ENCODE peak calls at places on chromosomes 7 and 10, in six cellular contexts. T is prostate gland, W is heart left ventricle, O is endothelial cell of umbilical vein, L is sigmoid colon, P is HepG2. G is an unnamed sample. For H3K4me1, the result is how much of the 10 kb centered on the place peaks cover.

GRCh38 chr7:132207211-132207610 is 369.1 kb downstream of the PLXNA4 start:
- DNase-seq in L (peak), W (peak), T (no peak), P (no peak), O (no peak), G (no peak)

GRCh38 chr10:120414946-120415345 is 42.1 kb upstream of the PLPP4 start:
- DNase-seq in T (no peak), W (no peak), O (no peak), P (no peak), L (no peak), G (no peak)

GRCh38 chr7:99685129-99685758 is 5.4 kb upstream of the CYP3A5 start:
- DNase-seq in P (no peak), L (no peak), W (no peak), O (no peak), T (no peak), G (no peak)

GRCh38 chr7:139526578-139527544 is 3.4 kb downstream of the CLEC2L start:
- DNase-seq in T (no peak), P (no peak), L (no peak), O (no peak), W (no peak), G (no peak)

GRCh38 chr10:15140640-15141039 is 27.9 kb downstream of the NMT2 start:
- DNase-seq in O (no peak), W (no peak), L (no peak), P (no peak), T (no peak), G (no peak)

GRCh38 chr7:117041007-117041406 is 87.7 kb downstream of the ST7 start:
- DNase-seq in L (no peak), P (no peak), W (no peak), T (no peak), O (no peak), G (no peak)

GRCh38 chr7:16881809-16882208 is at the start of gene AGR3:
- DNase-seq in W (no peak), T (no peak), O (no peak), L (no peak), P (no peak), G (no peak)

GRCh38 chr10:121459279-121459764 is 138.9 kb downstream of the FGFR2 start:
- DNase-seq in T (no peak), W (no peak), O (no peak), P (no peak), L (no peak), G (no peak)

GRCh38 chr10:115606081-115606480 is 512.9 kb downstream of the ATRNL1 start:
- DNase-seq in P (no peak), T (no peak), W (no peak), O (no peak), L (no peak), G (no peak)

GRCh38 chr7:111718886-111719285 is 156.6 kb upstream of the IMMP2L start:
- DNase-seq in W (no peak), L (no peak), O (no peak), P (no peak), T (no peak), G (no peak)

GRCh38 chr7:26562841-26563240 is 271.2 kb downstream of the SNX10 start:
- DNase-seq in W (no peak), T (no peak), O (no peak), L (no peak), P (no peak), G (peak)
- TF ChIP-seq CTCF in W (no peak), T (no peak), O (no peak), L (no peak), P (no peak), G (peak)

GRCh38 chr10:47413531-47414226 is 29.6 kb upstream of the ZNF488 start:
- DNase-seq in W (no peak), T (no peak), P (no peak), L (no peak), O (peak), G (no peak)
- H3K4me1 ChIP-seq in W (under half), T (under half), P (under half), L (under half), O (under half), G (under half)

DNA sequence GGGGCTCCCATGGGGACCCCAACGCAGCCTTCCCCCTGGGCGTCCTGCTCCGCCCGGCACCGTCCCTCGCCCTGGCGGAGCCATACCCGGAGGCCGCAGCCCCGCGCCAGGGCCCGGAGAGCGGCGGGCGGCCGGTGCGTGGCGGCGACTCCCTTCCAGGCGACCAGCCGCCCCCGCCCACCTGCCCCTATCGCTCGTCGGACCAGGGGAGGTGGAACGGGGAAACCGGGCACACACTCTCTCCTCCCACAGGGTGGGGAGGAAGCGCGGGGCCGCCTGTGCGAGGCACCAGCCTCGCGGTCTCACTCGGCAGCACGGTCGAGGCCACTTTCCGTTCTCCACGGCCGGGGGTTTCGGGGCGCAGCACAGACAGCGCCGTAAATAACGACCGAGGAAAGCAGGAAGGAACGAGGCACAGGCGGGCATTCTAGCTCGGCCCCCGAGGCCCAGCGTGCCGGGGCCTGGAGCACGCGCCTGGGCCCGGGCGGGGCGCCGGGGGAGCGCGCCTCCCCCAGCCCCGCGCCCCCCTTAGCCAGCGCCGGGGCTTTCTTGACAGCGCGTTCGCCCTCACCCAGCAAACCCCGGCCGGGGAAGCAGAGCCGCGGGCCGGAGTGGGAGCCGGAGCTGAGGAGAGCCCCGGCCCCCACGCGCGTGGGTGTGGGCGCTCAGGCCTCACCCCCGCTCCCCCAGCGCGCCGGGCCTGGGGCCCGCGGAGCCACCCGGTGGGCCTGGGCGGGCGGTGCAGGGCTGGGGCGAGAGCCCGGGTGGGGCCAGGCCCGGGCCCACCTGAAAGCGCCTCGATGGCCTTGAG is 936 bp downstream of the IGF2BP3 start:
- DNase-seq in T (no peak), O (peak), W (no peak), P (no peak), L (no peak), G (no peak)
- TF ChIP-seq POLR2A in T (no peak), O (peak), W (no peak), P (no peak), L (no peak), G (no peak)

GRCh38 chr10:71009031-71009605 is 120.8 kb upstream of the PCBD1 start:
- DNase-seq in L (no peak), P (no peak), T (no peak), O (no peak), W (no peak), G (no peak)

GRCh38 chr10:71008150-71008549 is 119.8 kb upstream of the PCBD1 start:
- DNase-seq in L (no peak), O (no peak), W (no peak), T (no peak), P (no peak), G (no peak)

GRCh38 chr10:71011141-71011540 is 122.8 kb upstream of the PCBD1 start:
- DNase-seq in O (no peak), T (no peak), P (no peak), W (no peak), L (no peak), G (no peak)

GRCh38 chr10:71007516-71007915 is 119.2 kb upstream of the PCBD1 start:
- DNase-seq in O (no peak), L (no peak), T (no peak), W (no peak), P (no peak), G (no peak)

DNA sequence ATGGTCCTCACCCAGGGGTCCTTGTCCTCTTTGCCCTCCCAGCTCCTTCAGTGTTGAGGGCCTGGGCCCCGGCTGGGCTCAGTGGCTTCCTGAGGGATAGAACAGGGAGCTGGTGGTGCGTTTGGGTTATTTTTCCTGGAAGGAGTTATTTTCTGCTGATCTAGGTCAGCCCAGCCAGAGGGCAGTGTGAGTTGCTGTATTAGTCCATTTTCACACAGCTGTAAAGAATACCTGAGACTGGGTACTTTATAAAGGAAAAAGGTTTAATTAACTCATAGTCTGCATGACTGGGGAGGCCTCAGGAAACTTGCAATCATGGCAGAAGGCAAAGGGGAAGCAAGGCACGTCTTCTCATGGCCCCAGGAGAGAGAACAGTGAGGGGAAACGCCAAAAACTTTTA is 122.4 kb upstream of the PCBD1 start:
- DNase-seq in W (no peak), L (no peak), O (no peak), P (no peak), T (no peak), G (peak)
- TF ChIP-seq CTCF in W (no peak), L (no peak), O (no peak), P (no peak), T (no peak), G (no peak)

G was measured in testis.